ENCODE peak calls at places on chromosomes 13 and 19, in five cellular contexts. D is AG10803, U is colonic mucosa, F is breast epithelium, J is AG04450. T is an unnamed sample.

GRCh38 chr19:52219611-52220010 is 29.8 kb downstream of the PPP2R1A start:
- DNase-seq in F (no peak), D (no peak), J (no peak), U (no peak), T (no peak)

GRCh38 chr19:48772503-48772953 is 17.2 kb downstream of the FGF21 start:
- DNase-seq in U (no peak), J (no peak), D (peak; percentile 40), F (peak; percentile 64), T (no peak)

GRCh38 chr19:35851213-35852028 is 883 bp downstream of the NPHS1 start:
- DNase-seq in J (no peak), F (no peak), D (no peak), U (no peak), T (no peak)

GRCh38 chr19:6220385-6221191 is 59.2 kb downstream of the MLLT1 start:
- DNase-seq in F (no peak), U (peak; percentile 38), D (peak; percentile 84), J (no peak), T (peak; percentile 33)

GRCh38 chr19:55041627-55042343 is 3.7 kb upstream of the GP6 start:
- DNase-seq in F (no peak), J (no peak), D (no peak), U (no peak), T (no peak)

GRCh38 chr13:112636401-112636975 is 48.5 kb upstream of the TUBGCP3 start:
- DNase-seq in F (peak; percentile 36), D (no peak), U (no peak), J (no peak), T (no peak)

GRCh38 chr13:110233181-110233641 is 73.7 kb downstream of the COL4A1 start:
- DNase-seq in J (peak; percentile 67), F (no peak), D (peak; percentile 92), U (no peak), T (no peak)

GRCh38 chr13:113616991-113617749 is 32.6 kb downstream of the TFDP1 start:
- DNase-seq in U (no peak), F (no peak), D (no peak), J (no peak), T (peak; percentile 26)

GRCh38 chr13:103656329-103656728 is 590.1 kb upstream of the SLC10A2 start:
- DNase-seq in U (no peak), J (no peak), D (no peak), F (no peak), T (no peak)

GRCh38 chr13:76944457-76944856 is 3.9 kb upstream of the ACOD1 start:
- DNase-seq in J (peak; percentile 7), F (no peak), U (no peak), D (peak; percentile 58), T (peak; percentile 80)

GRCh38 chr13:25864116-25864515 is 187.7 kb downstream of the SHISA2 start:
- DNase-seq in F (no peak), J (no peak), U (no peak), D (no peak), T (no peak)

DNA sequence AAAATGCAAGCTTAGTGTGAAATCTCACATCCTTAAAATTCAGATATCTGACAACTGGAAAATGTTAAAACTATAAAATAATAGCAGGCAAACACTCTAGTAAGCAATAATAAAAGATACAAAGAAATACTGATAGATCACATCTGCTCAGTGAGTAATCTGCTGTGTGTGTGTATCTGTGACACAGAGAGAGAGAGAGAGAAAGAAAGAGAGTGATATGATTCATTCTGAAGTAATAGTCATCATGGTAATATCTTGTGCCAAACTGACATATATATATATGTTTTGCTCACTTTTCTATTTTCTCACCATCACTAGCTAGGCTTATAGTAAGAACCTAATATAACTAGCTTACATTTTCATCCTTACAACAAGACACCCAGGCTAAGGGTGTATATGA is 288.0 kb upstream of the SLITRK6 start:
- DNase-seq in D (no peak), F (no peak), U (no peak), J (no peak), T (peak; percentile 63)
- H3K4me3 ChIP-seq in D (no peak overlapping the region), F (no peak overlapping the region), U (no peak overlapping the region), J (no peak overlapping the region), T (no peak overlapping the region)

GRCh38 chr13:42660367-42660965 is 86.5 kb downstream of the TNFSF11 start:
- DNase-seq in F (no peak), D (peak; percentile 12), J (no peak), U (no peak), T (peak; percentile 50)
- TF ChIP-seq CTCF in F (no peak), D (peak; percentile 46), J (peak; percentile 39), U (no peak), T (peak; percentile 38)

GRCh38 chr13:98571955-98572662 is 4.8 kb downstream of the STK24 start:
- DNase-seq in J (no peak), F (no peak), D (peak; percentile 87), U (peak; percentile 56), T (peak; percentile 54)
- H3K4me3 ChIP-seq in J (no peak overlapping the region), F (peak overlapping the region; percentile 17), D (peak overlapping the region; percentile 45), U (no peak overlapping the region), T (no peak overlapping the region)

GRCh38 chr13:20703785-20704458 is 423 bp downstream of the IL17D start:
- DNase-seq in F (peak; percentile 69), U (peak; percentile 86), J (peak; percentile 45), D (peak; percentile 71), T (peak; percentile 84)
- TF ChIP-seq CTCF in F (no peak), U (peak; percentile 20), J (peak; percentile 56), D (peak; percentile 43), T (no peak)

GRCh38 chr13:37118002-37118401 is 12.5 kb upstream of the CSNK1A1L start:
- DNase-seq in D (no peak), F (no peak), U (no peak), J (no peak), T (no peak)
- H3K4me3 ChIP-seq in D (no peak overlapping the region), F (no peak overlapping the region), U (no peak overlapping the region), J (no peak overlapping the region), T (no peak overlapping the region)

DNA sequence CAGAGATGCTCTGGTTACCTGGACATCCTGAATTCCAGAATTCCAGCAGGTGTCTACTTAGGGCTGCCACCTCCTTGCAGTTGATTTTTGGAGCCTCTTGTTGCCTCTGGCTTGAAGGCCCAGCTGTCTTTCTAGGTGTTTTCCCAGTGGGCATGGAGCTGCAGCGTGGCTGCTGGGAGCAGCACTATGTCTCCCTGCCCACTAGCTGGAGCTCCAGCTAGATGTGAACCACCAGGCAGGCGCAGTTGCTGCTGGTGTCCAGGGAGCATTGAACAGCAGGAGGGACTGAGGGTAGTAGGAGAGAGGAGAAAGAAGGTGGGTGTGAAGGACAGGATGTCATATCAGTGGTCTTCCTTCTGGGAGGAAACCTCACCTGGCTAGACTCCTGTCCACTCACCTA is 9.9 kb upstream of the SELENOW start:
- DNase-seq in F (no peak), J (no peak), D (no peak), U (no peak), T (no peak)
- TF ChIP-seq CTCF in F (no peak), J (no peak), D (peak; percentile 3), U (no peak), T (peak; percentile 18)

GRCh38 chr19:13398780-13399726 is 107.2 kb downstream of the CACNA1A start:
- DNase-seq in U (no peak), F (no peak), J (peak; percentile 75), D (peak; percentile 86), T (peak; percentile 87)

GRCh38 chr19:13400296-13400695 is 106.0 kb downstream of the CACNA1A start:
- DNase-seq in D (no peak), F (no peak), U (no peak), J (no peak), T (no peak)

GRCh38 chr19:13398182-13398581 is 108.1 kb downstream of the CACNA1A start:
- DNase-seq in J (no peak), D (no peak), U (no peak), F (no peak), T (no peak)

GRCh38 chr19:13399746-13400145 is 106.5 kb downstream of the CACNA1A start:
- DNase-seq in F (no peak), J (no peak), U (no peak), D (no peak), T (no peak)

GRCh38 chr19:13396256-13397080 is 109.8 kb downstream of the CACNA1A start:
- DNase-seq in D (peak; percentile 71), J (peak; percentile 33), U (peak; percentile 22), F (no peak), T (peak; percentile 40)
- H3K4me3 ChIP-seq in D (no peak overlapping the region), J (peak overlapping the region; percentile 10), U (no peak overlapping the region), F (no peak overlapping the region), T (no peak overlapping the region)

GRCh38 chr19:8506402-8506957 is 4.0 kb upstream of the PRAM1 start:
- DNase-seq in U (no peak), F (no peak), D (no peak), J (no peak), T (no peak)
- TF ChIP-seq CTCF in U (no peak), F (peak; percentile 8), D (no peak), J (no peak), T (no peak)

DNA sequence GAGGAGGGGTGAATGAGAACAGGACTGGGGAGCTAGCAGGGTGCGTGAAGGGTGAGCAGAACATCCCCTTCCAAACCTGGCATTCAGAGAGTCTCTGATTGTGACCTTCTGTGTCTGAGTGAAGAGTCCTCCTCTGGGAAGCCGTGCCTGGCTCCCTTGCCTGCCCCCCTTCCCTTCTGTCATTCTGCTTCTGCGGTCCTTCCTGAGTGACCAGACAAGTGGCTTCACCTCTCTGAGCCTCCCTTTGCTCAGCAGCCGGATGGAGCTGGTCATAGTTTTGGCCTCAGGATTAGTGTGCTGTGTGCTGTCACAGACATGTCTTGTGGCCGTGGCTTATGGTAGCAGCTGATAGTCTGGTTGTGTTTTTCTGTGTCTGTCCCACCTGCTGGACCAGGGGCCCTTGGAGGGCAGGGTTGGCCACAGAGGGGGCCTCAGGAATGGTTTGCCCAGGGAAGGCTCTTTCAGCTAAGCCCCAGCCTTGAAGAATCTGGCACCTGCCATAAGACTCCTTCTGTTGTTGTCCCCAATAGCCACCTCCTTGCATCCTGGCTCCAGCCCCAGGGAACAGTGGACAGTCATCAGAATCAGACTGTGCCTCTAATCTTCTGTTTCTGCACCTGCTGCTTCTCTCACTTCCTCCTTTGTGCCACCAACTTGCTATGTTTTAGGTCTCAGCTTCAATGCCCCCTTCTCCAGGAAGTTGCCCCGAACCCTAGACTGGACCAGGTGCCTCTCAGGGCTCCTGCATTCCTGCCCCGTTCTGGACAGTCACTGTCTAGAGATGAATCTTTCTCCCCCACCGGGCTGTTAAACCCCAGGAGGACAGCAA is 5.9 kb downstream of the CLPTM1 start:
- DNase-seq in U (no peak), F (no peak), D (no peak), J (no peak), T (no peak)
- H3K4me3 ChIP-seq in U (no peak overlapping the region), F (no peak overlapping the region), D (no peak overlapping the region), J (no peak overlapping the region), T (no peak overlapping the region)

T was measured in epithelial cell of esophagus.